ENCODE peak calls at places on chromosomes 12 and 14, in eight cellular contexts. One of them, this sample, is unnamed.

GRCh38 chr14:68843471-68844209 is 50.8 kb upstream of the ZFP36L1 start:
- DNase-seq in K562: peak; percentile 49
- DNase-seq in activated CD8-positive, alpha-beta memory T cell treated with anti-CD3 and anti-CD28 coated beads for 48 hours: peak; percentile 50
- DNase-seq in pulmonary artery endothelial cell: no peak
- DNase-seq in HCEC 1CT: peak; percentile 62
- DNase-seq in GM10248: peak; percentile 79
- DNase-seq in lung: peak; percentile 71
- DNase-seq in non-pigmented ciliary epithelial cell: no peak
- DNase-seq in this sample: peak; percentile 65

GRCh38 chr12:12404297-12404696 is 47.4 kb downstream of the BORCS5 start:
- DNase-seq in lung: no peak
- DNase-seq in activated CD8-positive, alpha-beta memory T cell treated with anti-CD3 and anti-CD28 coated beads for 48 hours: no peak
- DNase-seq in K562: no peak
- DNase-seq in non-pigmented ciliary epithelial cell: no peak
- DNase-seq in pulmonary artery endothelial cell: no peak
- DNase-seq in HCEC 1CT: no peak
- DNase-seq in GM10248: no peak
- DNase-seq in this sample: no peak

GRCh38 chr12:26109343-26109841 is 15.4 kb downstream of the BHLHE41 start:
- DNase-seq in non-pigmented ciliary epithelial cell: no peak
- DNase-seq in lung: no peak
- DNase-seq in HCEC 1CT: no peak
- DNase-seq in activated CD8-positive, alpha-beta memory T cell treated with anti-CD3 and anti-CD28 coated beads for 48 hours: no peak
- DNase-seq in GM10248: no peak
- DNase-seq in pulmonary artery endothelial cell: no peak
- DNase-seq in K562: no peak
- DNase-seq in this sample: peak; percentile 68

GRCh38 chr12:27940756-27941402 is 31.7 kb downstream of the PTHLH start:
- DNase-seq in lung: peak; percentile 60
- DNase-seq in GM10248: peak; percentile 66
- DNase-seq in HCEC 1CT: peak; percentile 64
- DNase-seq in activated CD8-positive, alpha-beta memory T cell treated with anti-CD3 and anti-CD28 coated beads for 48 hours: peak; percentile 26
- DNase-seq in pulmonary artery endothelial cell: peak; percentile 30
- DNase-seq in non-pigmented ciliary epithelial cell: peak; percentile 55
- DNase-seq in K562: peak; percentile 65
- DNase-seq in this sample: peak; percentile 76

GRCh38 chr14:28300356-28300755 is 466.2 kb upstream of the FOXG1 start:
- DNase-seq in K562: no peak
- DNase-seq in activated CD8-positive, alpha-beta memory T cell treated with anti-CD3 and anti-CD28 coated beads for 48 hours: no peak
- DNase-seq in non-pigmented ciliary epithelial cell: no peak
- DNase-seq in GM10248: no peak
- DNase-seq in pulmonary artery endothelial cell: no peak
- DNase-seq in lung: no peak
- DNase-seq in HCEC 1CT: no peak
- DNase-seq in this sample: no peak

GRCh38 chr12:1777798-1778197 is 42.6 kb upstream of the LRTM2 start:
- DNase-seq in activated CD8-positive, alpha-beta memory T cell treated with anti-CD3 and anti-CD28 coated beads for 48 hours: no peak
- DNase-seq in pulmonary artery endothelial cell: no peak
- DNase-seq in K562: no peak
- DNase-seq in lung: no peak
- DNase-seq in non-pigmented ciliary epithelial cell: no peak
- DNase-seq in GM10248: no peak
- DNase-seq in HCEC 1CT: peak; percentile 87
- DNase-seq in this sample: peak; percentile 72

GRCh38 chr12:15689751-15690191 is 99.4 kb downstream of the EPS8 start:
- DNase-seq in pulmonary artery endothelial cell: no peak
- DNase-seq in K562: no peak
- DNase-seq in GM10248: no peak
- DNase-seq in HCEC 1CT: no peak
- DNase-seq in activated CD8-positive, alpha-beta memory T cell treated with anti-CD3 and anti-CD28 coated beads for 48 hours: no peak
- DNase-seq in non-pigmented ciliary epithelial cell: no peak
- DNase-seq in lung: no peak
- DNase-seq in this sample: no peak

GRCh38 chr12:50257226-50258166 is 25.8 kb downstream of the LIMA1 start:
- DNase-seq in activated CD8-positive, alpha-beta memory T cell treated with anti-CD3 and anti-CD28 coated beads for 48 hours: no peak
- DNase-seq in non-pigmented ciliary epithelial cell: no peak
- DNase-seq in K562: no peak
- DNase-seq in lung: no peak
- DNase-seq in GM10248: no peak
- DNase-seq in HCEC 1CT: peak; percentile 49
- DNase-seq in pulmonary artery endothelial cell: peak; percentile 33
- DNase-seq in this sample: peak; percentile 82

GRCh38 chr14:89342049-89342448 is 75.0 kb downstream of the FOXN3 start:
- DNase-seq in GM10248: no peak
- DNase-seq in lung: no peak
- DNase-seq in K562: no peak
- DNase-seq in pulmonary artery endothelial cell: no peak
- DNase-seq in activated CD8-positive, alpha-beta memory T cell treated with anti-CD3 and anti-CD28 coated beads for 48 hours: no peak
- DNase-seq in HCEC 1CT: no peak
- DNase-seq in non-pigmented ciliary epithelial cell: no peak
- DNase-seq in this sample: no peak

GRCh38 chr12:58342736-58343135 is 401.4 kb downstream of the ATP23 start:
- DNase-seq in non-pigmented ciliary epithelial cell: no peak
- DNase-seq in GM10248: no peak
- DNase-seq in lung: no peak
- DNase-seq in pulmonary artery endothelial cell: no peak
- DNase-seq in K562: no peak
- DNase-seq in activated CD8-positive, alpha-beta memory T cell treated with anti-CD3 and anti-CD28 coated beads for 48 hours: no peak
- DNase-seq in HCEC 1CT: no peak
- DNase-seq in this sample: peak; percentile 30

GRCh38 chr14:58533417-58533816 is 104.3 kb upstream of the DACT1 start:
- DNase-seq in non-pigmented ciliary epithelial cell: no peak
- DNase-seq in activated CD8-positive, alpha-beta memory T cell treated with anti-CD3 and anti-CD28 coated beads for 48 hours: no peak
- DNase-seq in GM10248: no peak
- DNase-seq in pulmonary artery endothelial cell: peak; percentile 22
- DNase-seq in K562: no peak
- DNase-seq in lung: no peak
- DNase-seq in HCEC 1CT: no peak
- DNase-seq in this sample: peak; percentile 60

GRCh38 chr12:17954788-17955187 is 135.2 kb downstream of the RERGL start:
- DNase-seq in pulmonary artery endothelial cell: no peak
- DNase-seq in K562: no peak
- DNase-seq in HCEC 1CT: no peak
- DNase-seq in GM10248: no peak
- DNase-seq in non-pigmented ciliary epithelial cell: no peak
- DNase-seq in lung: no peak
- DNase-seq in activated CD8-positive, alpha-beta memory T cell treated with anti-CD3 and anti-CD28 coated beads for 48 hours: no peak
- DNase-seq in this sample: no peak

GRCh38 chr14:71242237-71242748 is 335.0 kb downstream of the PCNX1 start:
- DNase-seq in HCEC 1CT: no peak
- DNase-seq in pulmonary artery endothelial cell: no peak
- DNase-seq in activated CD8-positive, alpha-beta memory T cell treated with anti-CD3 and anti-CD28 coated beads for 48 hours: no peak
- DNase-seq in non-pigmented ciliary epithelial cell: no peak
- DNase-seq in GM10248: no peak
- DNase-seq in lung: no peak
- DNase-seq in K562: no peak
- DNase-seq in this sample: peak; percentile 41

GRCh38 chr14:102316048-102316745 is 3.3 kb upstream of the ZNF839 start:
- DNase-seq in HCEC 1CT: peak; percentile 57
- DNase-seq in pulmonary artery endothelial cell: no peak
- DNase-seq in K562: no peak
- DNase-seq in lung: no peak
- DNase-seq in non-pigmented ciliary epithelial cell: no peak
- DNase-seq in activated CD8-positive, alpha-beta memory T cell treated with anti-CD3 and anti-CD28 coated beads for 48 hours: no peak
- DNase-seq in GM10248: no peak
- DNase-seq in this sample: peak; percentile 87

GRCh38 chr12:100372846-100373245 is 16.0 kb downstream of the SLC17A8 start:
- DNase-seq in pulmonary artery endothelial cell: no peak
- DNase-seq in K562: no peak
- DNase-seq in activated CD8-positive, alpha-beta memory T cell treated with anti-CD3 and anti-CD28 coated beads for 48 hours: no peak
- DNase-seq in GM10248: no peak
- DNase-seq in lung: no peak
- DNase-seq in non-pigmented ciliary epithelial cell: no peak
- DNase-seq in HCEC 1CT: no peak
- DNase-seq in this sample: no peak

GRCh38 chr14:100059433-100059781 is 5.8 kb upstream of the EVL start:
- DNase-seq in lung: no peak
- DNase-seq in GM10248: no peak
- DNase-seq in HCEC 1CT: no peak
- DNase-seq in non-pigmented ciliary epithelial cell: no peak
- DNase-seq in pulmonary artery endothelial cell: no peak
- DNase-seq in K562: no peak
- DNase-seq in activated CD8-positive, alpha-beta memory T cell treated with anti-CD3 and anti-CD28 coated beads for 48 hours: no peak
- DNase-seq in this sample: no peak

GRCh38 chr14:64580451-64580850 is 30.7 kb downstream of the PPP1R36 start:
- DNase-seq in non-pigmented ciliary epithelial cell: no peak
- DNase-seq in K562: no peak
- DNase-seq in lung: no peak
- DNase-seq in activated CD8-positive, alpha-beta memory T cell treated with anti-CD3 and anti-CD28 coated beads for 48 hours: no peak
- DNase-seq in pulmonary artery endothelial cell: no peak
- DNase-seq in HCEC 1CT: no peak
- DNase-seq in GM10248: no peak
- DNase-seq in this sample: no peak

GRCh38 chr12:88931598-88931997 is 351.3 kb upstream of the KITLG start:
- DNase-seq in non-pigmented ciliary epithelial cell: no peak
- DNase-seq in pulmonary artery endothelial cell: no peak
- DNase-seq in activated CD8-positive, alpha-beta memory T cell treated with anti-CD3 and anti-CD28 coated beads for 48 hours: no peak
- DNase-seq in GM10248: no peak
- DNase-seq in lung: no peak
- DNase-seq in HCEC 1CT: no peak
- DNase-seq in K562: no peak
- DNase-seq in this sample: no peak

GRCh38 chr12:9001233-9001632 is 11.9 kb downstream of the KLRG1 start:
- DNase-seq in lung: no peak
- DNase-seq in pulmonary artery endothelial cell: no peak
- DNase-seq in activated CD8-positive, alpha-beta memory T cell treated with anti-CD3 and anti-CD28 coated beads for 48 hours: no peak
- DNase-seq in non-pigmented ciliary epithelial cell: no peak
- DNase-seq in GM10248: no peak
- DNase-seq in HCEC 1CT: no peak
- DNase-seq in K562: no peak
- DNase-seq in this sample: no peak

GRCh38 chr12:58414398-58414871 is 473.1 kb downstream of the ATP23 start:
- DNase-seq in activated CD8-positive, alpha-beta memory T cell treated with anti-CD3 and anti-CD28 coated beads for 48 hours: no peak
- DNase-seq in pulmonary artery endothelial cell: no peak
- DNase-seq in lung: no peak
- DNase-seq in non-pigmented ciliary epithelial cell: peak; percentile 53
- DNase-seq in GM10248: no peak
- DNase-seq in HCEC 1CT: peak; percentile 77
- DNase-seq in K562: no peak
- DNase-seq in this sample: peak; percentile 74